ENCODE peak calls at places on chromosomes 13 and 19, in six cellular contexts. O, F, D, L, R and M are unnamed samples.

GRCh38 chr19:42086770-42087550 is 11.0 kb downstream of the ZNF574 start:
- DNase-seq in O (no peak), F (no peak), D (peak), L (no peak), R (no peak), M (no peak)

GRCh38 chr13:87884874-87885273 is 213.7 kb downstream of the SLITRK5 start:
- DNase-seq in O (no peak), F (no peak), D (no peak), L (no peak), R (no peak), M (peak)

GRCh38 chr19:10228925-10229324 is 2.2 kb downstream of the S1PR2 start:
- DNase-seq in O (no peak), F (peak), D (peak), L (peak), R (no peak), M (peak)

GRCh38 chr13:48727252-48728011 is 73.7 kb downstream of the CYSLTR2 start:
- DNase-seq in O (no peak), F (no peak), D (no peak), L (no peak), R (no peak), M (no peak)

GRCh38 chr19:32870154-32870573 is 597 bp upstream of the SLC7A9 start:
- DNase-seq in O (peak), F (peak), D (no peak), L (peak), R (no peak), M (peak)

GRCh38 chr13:106507560-106508274 is 27.7 kb downstream of the EFNB2 start:
- DNase-seq in O (no peak), F (no peak), D (peak), L (peak), R (no peak), M (peak)

GRCh38 chr19:56822755-56823154 is 17.8 kb downstream of the PEG3 start:
- DNase-seq in O (no peak), F (no peak), D (no peak), L (no peak), R (no peak), M (no peak)

GRCh38 chr19:13234518-13234917 is 84.3 kb downstream of the IER2 start:
- DNase-seq in O (peak), F (peak), D (peak), L (peak), R (no peak), M (peak)

GRCh38 chr13:33953781-33954180 is 135.8 kb downstream of the RFC3 start:
- DNase-seq in O (no peak), F (no peak), D (no peak), L (no peak), R (no peak), M (no peak)

GRCh38 chr13:25727776-25728175 is 324.0 kb downstream of the SHISA2 start:
- DNase-seq in O (no peak), F (peak), D (no peak), L (no peak), R (no peak), M (peak)

GRCh38 chr19:6903446-6903845 is 16.1 kb downstream of the ADGRE1 start:
- DNase-seq in O (no peak), F (no peak), D (no peak), L (no peak), R (no peak), M (no peak)

GRCh38 chr19:48196933-48197665 is 26.6 kb downstream of the ZSWIM9 start:
- DNase-seq in O (no peak), F (no peak), D (no peak), L (no peak), R (no peak), M (peak)
- TF ChIP-seq CREB1 in O (no peak), F (no peak), D (no peak), L (no peak), R (no peak), M (no peak)

GRCh38 chr13:39035204-39035603 is 2.7 kb downstream of the PROSER1 start:
- DNase-seq in O (no peak), F (no peak), D (no peak), L (no peak), R (no peak), M (peak)

GRCh38 chr13:39035799-39036198 is 2.1 kb downstream of the PROSER1 start:
- DNase-seq in O (no peak), F (no peak), D (no peak), L (no peak), R (no peak), M (no peak)

GRCh38 chr13:39037880-39038568 is at the start of the genes NHLRC3 and PROSER1:
- DNase-seq in O (peak), F (peak), D (peak), L (peak), R (peak), M (peak)

GRCh38 chr13:39037410-39037879 is 444 bp downstream of the PROSER1 start:
- DNase-seq in O (no peak), F (no peak), D (no peak), L (no peak), R (no peak), M (no peak)

GRCh38 chr13:39036212-39036611 is 1.7 kb downstream of the PROSER1 start:
- DNase-seq in O (no peak), F (no peak), D (no peak), L (peak), R (no peak), M (peak)
- TF ChIP-seq CREB1 in O (no peak), F (no peak), D (no peak), L (no peak), R (peak), M (no peak)

GRCh38 chr19:5261151-5261890 is 79.3 kb downstream of the PTPRS start:
- DNase-seq in O (no peak), F (no peak), D (no peak), L (no peak), R (no peak), M (no peak)
- TF ChIP-seq CREB1 in O (no peak), F (no peak), D (no peak), L (no peak), R (no peak), M (no peak)

DNA sequence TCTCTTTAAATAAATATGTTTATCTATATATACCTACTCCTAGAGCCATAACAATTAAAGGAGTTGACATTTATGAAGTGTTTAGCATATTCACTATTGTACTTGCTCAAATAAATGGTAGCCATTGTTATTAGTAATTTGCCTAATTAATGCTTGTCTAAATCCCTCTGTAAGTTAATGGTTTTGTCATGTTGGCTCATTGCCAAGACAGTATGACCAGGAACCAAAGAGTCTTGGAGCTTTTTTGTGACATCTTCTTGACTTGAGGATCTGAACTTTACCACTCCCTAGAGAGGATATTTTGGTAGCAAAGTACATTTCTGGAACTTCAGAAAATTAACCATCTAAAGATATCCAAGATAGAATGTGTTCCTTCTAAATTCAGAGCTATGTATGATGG is 15.5 kb downstream of the FRY start:
- DNase-seq in O (no peak), F (no peak), D (no peak), L (no peak), R (no peak), M (no peak)
- TF ChIP-seq CREB1 in O (no peak), F (no peak), D (no peak), L (no peak), R (no peak), M (no peak)

GRCh38 chr13:100300708-100301107 is 211.8 kb downstream of the PCCA start:
- DNase-seq in O (no peak), F (no peak), D (no peak), L (no peak), R (no peak), M (no peak)
- TF ChIP-seq CREB1 in O (no peak), F (no peak), D (no peak), L (no peak), R (no peak), M (no peak)

GRCh38 chr19:28358604-28359003 is 854.3 kb downstream of the UQCRFS1 start:
- DNase-seq in O (no peak), F (no peak), D (no peak), L (no peak), R (no peak), M (peak)

GRCh38 chr19:28359819-28360414 is 853.0 kb downstream of the UQCRFS1 start:
- DNase-seq in O (no peak), F (no peak), D (no peak), L (no peak), R (no peak), M (no peak)
- TF ChIP-seq CREB1 in O (no peak), F (no peak), D (no peak), L (no peak), R (no peak), M (no peak)

GRCh38 chr19:55283548-55284393 is at the start of gene BRSK1:
- DNase-seq in O (peak), F (peak), D (peak), L (no peak), R (no peak), M (peak)
- TF ChIP-seq CREB1 in O (peak), F (no peak), D (no peak), L (no peak), R (no peak), M (peak)

DNA sequence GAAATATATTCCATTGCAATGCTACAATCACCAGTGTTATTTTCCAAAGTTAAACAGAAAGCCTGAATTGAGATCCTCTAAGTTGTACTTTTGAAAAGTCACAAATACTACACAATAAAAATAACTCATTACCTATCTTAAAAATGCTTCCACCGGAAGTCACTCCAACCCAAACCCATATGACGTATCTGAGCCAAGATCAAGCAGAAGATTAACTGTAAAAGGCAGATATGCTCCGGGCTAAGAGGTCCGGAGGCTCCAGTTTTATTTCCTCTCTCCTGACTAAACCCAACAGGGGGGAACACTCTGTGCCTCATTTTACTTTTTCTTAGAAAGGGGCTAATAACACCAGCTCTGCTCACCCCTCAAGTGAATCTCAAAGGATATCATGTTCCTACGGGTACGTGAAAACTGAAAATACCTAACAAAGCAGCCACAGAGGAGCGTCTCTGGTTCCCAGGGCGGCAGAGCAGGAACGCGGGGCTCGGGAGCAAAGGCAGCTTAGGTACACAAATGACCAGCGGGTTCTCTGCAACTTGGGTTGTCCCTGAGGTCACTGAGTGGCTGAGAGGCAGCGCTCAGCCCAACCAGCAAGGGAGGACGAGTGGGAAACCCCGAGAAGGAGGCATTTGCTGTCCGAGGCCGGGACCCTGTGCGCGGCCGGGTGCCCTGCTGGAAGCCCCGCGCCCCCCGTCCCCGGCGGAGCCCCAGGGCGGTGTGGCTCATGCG is 752 bp downstream of the RAB20 start:
- DNase-seq in O (no peak), F (no peak), D (peak), L (peak), R (no peak), M (peak)
- TF ChIP-seq CREB1 in O (no peak), F (no peak), D (no peak), L (no peak), R (no peak), M (no peak)

GRCh38 chr19:39434123-39435076 is 1.3 kb downstream of the RPS16 start:
- DNase-seq in O (no peak), F (no peak), D (no peak), L (no peak), R (no peak), M (no peak)
- TF ChIP-seq CREB1 in O (no peak), F (no peak), D (no peak), L (no peak), R (no peak), M (no peak)